ENCODE peak calls at places on chromosomes 16 and 17, in five cellular contexts. N is mammary epithelial cell, Z is hepatocyte, W is K562, T is H1. B is an unnamed sample.

GRCh38 chr16:53600076-53600475 is 97.1 kb upstream of the AKTIP start:
- DNase-seq in N (no peak), T (no peak), W (no peak), Z (no peak), B (no peak)

GRCh38 chr17:64780096-64781012 is 118.2 kb upstream of the SMURF2 start:
- DNase-seq in W (no peak), Z (peak; percentile 83), N (peak; percentile 45), T (no peak), B (peak; percentile 19)

GRCh38 chr16:78737630-78738029 is 638.2 kb downstream of the WWOX start:
- DNase-seq in N (no peak), T (no peak), W (no peak), Z (no peak), B (no peak)

GRCh38 chr16:16982614-16983013 is 488.1 kb downstream of the XYLT1 start:
- DNase-seq in N (no peak), Z (no peak), T (no peak), W (no peak), B (no peak)

GRCh38 chr17:48577330-48577945 is 712 bp downstream of the HOXB4 start:
- DNase-seq in Z (no peak), T (no peak), W (no peak), N (peak; percentile 54), B (no peak)

GRCh38 chr17:31808521-31808920 is 50.5 kb downstream of the COPRS start:
- DNase-seq in Z (peak; percentile 32), T (no peak), N (no peak), W (no peak), B (no peak)

GRCh38 chr16:72284042-72284789 is 112.3 kb upstream of the PMFBP1 start:
- DNase-seq in W (no peak), N (no peak), Z (no peak), T (no peak), B (no peak)

GRCh38 chr17:56160395-56160889 is 7.2 kb downstream of the ANKFN1 start:
- DNase-seq in N (no peak), T (no peak), W (no peak), Z (no peak), B (no peak)

GRCh38 chr16:20884240-20884556 is 16.0 kb downstream of the DCUN1D3 start:
- DNase-seq in N (no peak), T (no peak), W (no peak), Z (peak; percentile 51), B (peak; percentile 85)

GRCh38 chr16:23869052-23869451 is 33.3 kb downstream of the PRKCB start:
- DNase-seq in W (no peak), N (no peak), T (no peak), Z (no peak), B (no peak)

GRCh38 chr17:14725729-14726128 is 424.8 kb downstream of the HS3ST3B1 start:
- DNase-seq in Z (no peak), T (no peak), W (no peak), N (no peak), B (no peak)
- H3K27ac ChIP-seq in Z (no peak overlapping the region), T (no peak overlapping the region), W (no peak overlapping the region), N (no peak overlapping the region), B (no peak overlapping the region)

GRCh38 chr17:45580914-45581313 is 90.4 kb upstream of the PLEKHM1 start:
- DNase-seq in N (no peak), T (no peak), Z (no peak), W (peak; percentile 6), B (no peak)
- H3K4me1 ChIP-seq in N (peaks cover 31% of the 10 kb centered on the region), T (peaks cover 5% of the 10 kb centered on the region), Z (no peaks in the 10 kb centered on the region), W (peaks cover 11% of the 10 kb centered on the region), B (no peaks in the 10 kb centered on the region)

DNA sequence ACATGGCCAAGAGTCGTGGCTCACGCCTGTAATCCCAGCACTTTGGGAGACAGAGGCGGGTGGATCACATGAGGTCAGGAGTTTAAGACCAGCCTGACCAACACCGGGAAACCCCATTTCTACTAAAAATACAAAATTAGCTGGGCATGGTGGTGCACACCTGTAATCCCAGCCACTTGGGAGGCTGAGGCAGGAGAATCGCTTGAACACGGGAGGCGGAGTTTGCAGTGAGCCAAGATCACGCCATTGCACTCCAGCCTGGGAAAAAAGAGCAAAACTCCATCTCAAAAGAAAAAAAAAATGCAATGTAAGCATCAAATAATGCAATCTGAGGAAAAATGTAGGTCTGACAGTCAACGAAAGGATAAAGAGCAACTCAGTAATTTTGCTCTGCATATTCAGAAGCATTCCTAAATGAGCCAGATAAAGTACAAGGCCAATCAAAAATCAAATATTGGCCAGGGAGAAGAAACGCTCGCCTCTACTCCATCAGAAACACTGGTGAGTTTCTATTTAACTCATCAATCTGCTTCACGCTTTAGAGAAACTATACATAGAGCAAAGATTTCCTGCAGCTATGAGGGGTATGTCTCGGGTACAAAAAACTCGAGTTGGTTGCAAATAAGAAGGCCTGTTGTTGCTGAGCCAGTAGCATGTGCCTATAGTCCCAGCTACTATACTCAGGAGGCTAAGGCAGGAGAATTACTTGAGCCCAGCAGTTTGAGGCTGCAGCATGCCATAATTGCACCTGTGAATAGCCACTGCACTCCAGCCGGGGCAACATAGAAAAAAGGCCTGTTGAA is 3.7 kb downstream of the TXNDC11 start:
- DNase-seq in W (no peak), T (no peak), Z (no peak), N (no peak), B (no peak)
- TF ChIP-seq EZH2 in W (no peak), T (no peak), Z (no peak), N (no peak), B (no peak)

GRCh38 chr17:77427471-77427991 is 286.8 kb downstream of the SEC14L1 start:
- DNase-seq in Z (peak; percentile 67), W (peak; percentile 47), T (no peak), N (peak; percentile 80), B (peak; percentile 90)
- H3K27ac ChIP-seq in Z (peak overlapping the region; percentile 86), W (no peak overlapping the region), T (no peak overlapping the region), N (peak overlapping the region; percentile 54), B (peak overlapping the region; percentile 96)

GRCh38 chr16:4385066-4385788 is 13.6 kb downstream of the VASN start:
- DNase-seq in N (no peak), Z (no peak), W (peak; percentile 20), T (no peak), B (no peak)

GRCh38 chr16:4382795-4383357 is 11.2 kb downstream of the VASN start:
- DNase-seq in W (peak; percentile 10), Z (no peak), T (no peak), N (no peak), B (no peak)

GRCh38 chr16:4385789-4386451 is 14.3 kb downstream of the VASN start:
- DNase-seq in N (no peak), T (no peak), W (no peak), Z (no peak), B (no peak)

GRCh38 chr16:4383591-4384495 is 12.2 kb downstream of the VASN start:
- DNase-seq in Z (no peak), T (no peak), W (peak; percentile 14), N (no peak), B (no peak)

GRCh38 chr16:4384497-4384896 is 12.8 kb downstream of the VASN start:
- DNase-seq in T (no peak), Z (peak; percentile 72), N (no peak), W (peak; percentile 26), B (peak; percentile 49)
- H3K4me1 ChIP-seq in T (peaks cover 15% of the 10 kb centered on the region), Z (peaks cover 44% of the 10 kb centered on the region), N (peaks cover 9% of the 10 kb centered on the region), W (no peaks in the 10 kb centered on the region), B (peaks cover 59% of the 10 kb centered on the region)

GRCh38 chr17:74860999-74861553 is 1.4 kb upstream of the GRIN2C start:
- DNase-seq in W (no peak), N (no peak), Z (no peak), T (no peak), B (no peak)
- TF ChIP-seq EZH2 in W (no peak), N (peak; percentile 96), Z (peak; percentile 16), T (peak; percentile 84), B (peak; percentile 87)

DNA sequence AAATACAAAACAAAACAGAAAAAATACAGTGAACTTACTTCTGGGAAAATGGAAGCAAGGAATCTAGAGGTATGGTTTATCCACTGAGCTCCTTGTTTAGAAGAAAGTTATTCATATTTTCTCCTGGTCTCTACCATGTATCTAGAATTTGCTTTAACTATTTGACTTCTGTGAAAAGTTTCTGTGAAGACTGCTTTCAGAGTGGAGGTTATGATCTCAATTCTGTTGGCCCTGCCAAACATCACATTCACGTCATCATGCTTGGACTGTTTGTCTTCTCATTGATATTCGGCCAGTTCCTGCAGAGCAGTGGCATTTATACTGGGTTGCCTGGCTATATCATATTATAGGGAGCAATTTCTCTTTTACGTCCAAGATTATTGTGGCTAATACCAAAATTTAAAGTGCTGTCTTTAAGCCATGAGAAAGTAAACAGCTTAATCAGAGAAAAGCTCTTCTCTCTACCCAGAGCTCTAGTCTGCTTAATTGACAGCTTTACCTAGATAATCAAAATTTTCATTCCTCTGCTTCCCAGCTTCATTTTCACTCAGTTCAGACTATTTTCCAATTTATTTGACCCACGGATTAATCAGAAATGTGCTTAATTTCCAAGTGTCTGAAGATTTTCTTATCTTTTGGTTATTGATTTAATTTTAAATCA is at the start of gene ABCA8:
- DNase-seq in N (no peak), Z (no peak), T (no peak), W (no peak), B (peak; percentile 33)
- H3K27ac ChIP-seq in N (no peak within 1 kb of the TSS), Z (peak within 1 kb of the TSS; percentile 11), T (no peak within 1 kb of the TSS), W (peak within 1 kb of the TSS; percentile 62), B (peak within 1 kb of the TSS; percentile 6)

GRCh38 chr17:80263253-80264047 is 2.8 kb downstream of the RNF213 start:
- DNase-seq in Z (peak; percentile 90), T (no peak), N (peak; percentile 77), W (no peak), B (peak; percentile 94)
- H3K4me1 ChIP-seq in Z (peaks cover 27% of the 10 kb centered on the region), T (peaks cover 20% of the 10 kb centered on the region), N (peaks cover 28% of the 10 kb centered on the region), W (peaks cover 34% of the 10 kb centered on the region), B (peaks cover 17% of the 10 kb centered on the region)

B was measured in fibroblast of lung.